ENCODE peak calls at places on chromosomes 13 and 19, in four cellular contexts. F is hepatocyte, U is left ventricle myocardium inferior, X is body of pancreas. V is an unnamed sample.

GRCh38 chr13:59601993-59602392 is 561.7 kb downstream of the DIAPH3 start:
- DNase-seq in F (no peak), U (no peak), X (no peak), V (no peak)

GRCh38 chr19:12778020-12778904 is 2.9 kb upstream of the HOOK2 start:
- DNase-seq in F (peak; percentile 83), U (peak; percentile 74), X (peak; percentile 93), V (no peak)

GRCh38 chr13:20263393-20264044 is 31.4 kb upstream of the GJB6 start:
- DNase-seq in F (peak; percentile 32), U (no peak), X (no peak), V (no peak)

GRCh38 chr13:92838786-92839185 is 387.8 kb upstream of the GPC6 start:
- DNase-seq in F (no peak), U (no peak), X (no peak), V (no peak)

GRCh38 chr13:39960206-39960605 is 304.7 kb downstream of the COG6 start:
- DNase-seq in F (no peak), U (no peak), X (no peak), V (no peak)

GRCh38 chr19:7743425-7743841 is 3.9 kb downstream of the CD209 start:
- DNase-seq in F (no peak), U (no peak), X (no peak), V (peak; percentile 59)

GRCh38 chr13:49546559-49546958 is 38.8 kb downstream of the RCBTB1 start:
- DNase-seq in F (no peak), U (no peak), X (no peak), V (no peak)

GRCh38 chr13:96075953-96076543 is 13.9 kb upstream of the HS6ST3 start:
- DNase-seq in F (peak; percentile 12), U (no peak), X (no peak), V (no peak)

GRCh38 chr19:44142014-44142523 is 715 bp downstream of the ZNF234 start:
- DNase-seq in F (peak; percentile 16), U (no peak), X (peak; percentile 7), V (no peak)

GRCh38 chr19:49816616-49817015 is 1.5 kb upstream of the MED25 start:
- DNase-seq in F (no peak), U (no peak), X (peak; percentile 33), V (no peak)

GRCh38 chr13:113835461-113836274 is 28.2 kb downstream of the GAS6 start:
- DNase-seq in F (peak; percentile 45), U (peak; percentile 14), X (no peak), V (no peak)

GRCh38 chr13:35914662-35915061 is 216.5 kb downstream of the DCLK1 start:
- DNase-seq in F (no peak), U (no peak), X (no peak), V (no peak)

GRCh38 chr19:2555422-2556220 is 79.7 kb downstream of the GADD45B start:
- DNase-seq in F (no peak), U (peak; percentile 11), X (no peak), V (no peak)

GRCh38 chr19:34461375-34462100 is 20.0 kb upstream of the WTIP start:
- DNase-seq in F (no peak), U (no peak), X (no peak), V (no peak)

GRCh38 chr19:49465371-49465770 is 8.6 kb upstream of the FLT3LG start:
- DNase-seq in F (no peak), U (no peak), X (no peak), V (no peak)

GRCh38 chr13:44267966-44268365 is 105.7 kb upstream of the SERP2 start:
- DNase-seq in F (no peak), U (no peak), X (no peak), V (no peak)

GRCh38 chr19:3698386-3698950 is 1.8 kb downstream of the PIP5K1C start:
- DNase-seq in F (no peak), U (no peak), X (no peak), V (no peak)

GRCh38 chr13:73741111-73741510 is 393.1 kb downstream of the KLF12 start:
- DNase-seq in F (no peak), U (no peak), X (no peak), V (no peak)
- H3K4me3 ChIP-seq in F (no peak overlapping the region), U (peak overlapping the region; percentile 10), X (no peak overlapping the region), V (no peak overlapping the region)

GRCh38 chr13:23743269-23743668 is 145.9 kb downstream of the MIPEP start:
- DNase-seq in F (no peak), U (no peak), X (no peak), V (no peak)

GRCh38 chr13:23744315-23744714 is 144.9 kb downstream of the MIPEP start:
- DNase-seq in F (no peak), U (no peak), X (no peak), V (no peak)

GRCh38 chr13:23740002-23740401 is 149.2 kb downstream of the MIPEP start:
- DNase-seq in F (no peak), U (no peak), X (no peak), V (no peak)

GRCh38 chr13:23743717-23744116 is 145.5 kb downstream of the MIPEP start:
- DNase-seq in F (no peak), U (no peak), X (no peak), V (no peak)

DNA sequence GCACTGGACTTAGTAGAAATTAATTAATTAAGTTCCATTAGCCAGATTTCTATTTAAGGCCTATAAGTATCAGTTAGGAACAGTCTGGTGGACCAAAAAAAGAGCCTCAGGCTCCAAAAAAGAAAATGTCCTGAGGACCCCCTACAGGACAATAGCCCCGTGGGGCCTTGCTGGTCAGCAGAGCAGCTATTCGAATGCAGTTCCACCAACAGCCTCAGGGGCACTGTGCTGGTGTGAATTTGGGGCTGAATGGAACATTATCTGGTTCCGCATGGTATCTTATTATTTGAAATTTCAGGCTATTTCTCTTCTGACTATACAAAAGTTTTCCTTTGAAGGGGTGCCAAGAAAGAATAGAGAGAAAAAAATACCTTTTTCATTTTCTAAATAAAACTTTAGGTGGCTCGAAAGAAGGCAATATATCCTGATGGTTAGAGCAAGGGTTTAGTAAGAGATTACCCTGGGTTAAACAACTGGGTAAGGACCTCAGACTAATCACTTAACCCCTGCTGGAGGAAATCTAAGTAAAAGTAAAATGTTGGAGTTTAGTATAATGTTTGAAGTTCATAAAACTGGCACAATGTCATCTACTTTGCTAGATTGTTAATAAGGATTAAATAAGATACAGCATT is 147.2 kb downstream of the MIPEP start:
- DNase-seq in F (no peak), U (no peak), X (no peak), V (no peak)
- TF ChIP-seq CTCF in F (peak; percentile 22), U (peak; percentile 44), X (no peak), V (peak; percentile 67)

GRCh38 chr13:110341445-110342247 is 34.6 kb downstream of the COL4A2 start:
- DNase-seq in F (no peak), U (no peak), X (peak; percentile 29), V (no peak)

GRCh38 chr13:110342474-110342873 is 35.4 kb downstream of the COL4A2 start:
- DNase-seq in F (no peak), U (no peak), X (no peak), V (no peak)

GRCh38 chr13:110339975-110340550 is 33.0 kb downstream of the COL4A2 start:
- DNase-seq in F (no peak), U (no peak), X (no peak), V (no peak)

GRCh38 chr13:110339263-110339662 is 32.2 kb downstream of the COL4A2 start:
- DNase-seq in F (no peak), U (no peak), X (no peak), V (no peak)

DNA sequence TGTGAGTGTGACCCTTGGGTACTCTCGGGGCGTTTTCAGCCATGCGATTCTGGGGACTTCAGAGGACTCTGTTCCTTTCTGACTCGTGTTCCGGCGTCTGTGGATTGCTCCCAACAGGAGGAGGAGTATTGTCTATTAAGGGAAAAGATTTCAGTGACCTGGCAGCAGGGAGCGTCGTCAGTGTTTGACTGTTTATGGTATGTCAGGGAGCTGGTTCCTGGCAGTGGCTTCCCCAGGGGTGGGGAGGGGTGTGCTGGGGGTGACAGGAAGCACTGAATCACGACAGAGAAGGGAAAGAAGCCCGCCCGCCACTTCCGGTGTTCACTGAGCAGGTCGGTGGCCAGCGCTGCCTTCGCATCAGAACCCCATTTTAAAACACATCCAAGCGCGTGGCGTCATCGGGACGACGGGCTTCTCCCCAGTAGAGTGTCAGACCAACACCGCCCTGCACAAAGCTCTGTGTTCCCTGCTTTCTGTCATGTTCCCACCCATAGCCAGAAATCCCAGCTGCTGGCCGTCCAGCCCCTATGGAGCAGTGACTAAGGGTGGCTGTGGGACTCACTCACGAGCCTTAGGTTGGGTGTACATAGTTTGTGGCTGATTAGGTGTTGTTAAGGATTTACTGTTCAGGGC is 33.8 kb downstream of the COL4A2 start:
- DNase-seq in F (peak; percentile 51), U (peak; percentile 83), X (peak; percentile 46), V (no peak)
- H3K4me3 ChIP-seq in F (no peak overlapping the region), U (peak overlapping the region; percentile 41), X (no peak overlapping the region), V (no peak overlapping the region)

DNA sequence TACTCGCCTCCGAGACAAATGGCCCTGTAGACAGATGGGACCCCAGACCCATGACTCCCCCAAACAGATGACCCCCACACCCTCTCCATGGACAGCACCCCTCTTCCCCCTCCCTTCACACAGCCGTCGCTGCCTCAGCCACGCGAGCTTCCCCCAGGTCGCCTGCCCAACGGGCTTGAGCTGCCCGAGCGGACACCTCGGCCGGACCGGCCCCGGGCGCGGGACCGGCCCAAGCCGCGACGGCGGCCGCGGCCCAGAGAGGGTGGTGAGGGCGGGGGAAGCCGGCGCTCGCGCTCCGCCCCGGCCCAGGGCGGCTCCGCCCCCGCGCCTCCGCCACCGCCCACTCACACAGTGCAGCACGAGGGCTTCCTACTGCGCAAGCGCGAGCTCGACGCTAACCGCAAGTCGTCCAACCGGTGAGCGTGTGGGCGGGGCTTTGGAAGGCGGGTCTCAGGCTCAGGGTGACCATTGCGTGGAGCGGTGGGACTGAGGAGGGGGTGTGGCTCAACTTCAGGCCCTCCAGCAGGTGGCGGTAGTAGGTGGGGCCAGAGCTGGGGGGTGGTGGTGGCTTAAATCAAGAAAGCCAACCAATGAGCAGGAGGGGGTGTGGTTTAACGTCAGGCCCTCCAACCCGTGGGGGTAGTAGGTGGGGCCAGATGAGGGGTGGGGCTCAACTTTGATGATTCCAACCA is 6.2 kb upstream of the SHKBP1 start:
- DNase-seq in F (peak; percentile 100), U (peak; percentile 99), X (peak; percentile 100), V (peak; percentile 99)
- TF ChIP-seq CTCF in F (no peak), U (no peak), X (no peak), V (peak; percentile 31)

GRCh38 chr19:46411088-46412033 is 2.0 kb downstream of the CCDC8 start:
- DNase-seq in F (peak; percentile 4), U (no peak), X (no peak), V (no peak)
- H3K4me3 ChIP-seq in F (peak overlapping the region; percentile 77), U (peak overlapping the region; percentile 73), X (peak overlapping the region; percentile 31), V (no peak overlapping the region)